ENCODE peak calls at places on chromosome 11, in eight cellular contexts. A is Right ventricle myocardium superior; O is left lung; F is activated naive CD8-positive, alpha-beta T cell treated with anti-CD3 and anti-CD28 coated beads, Interleukin-2, amount 50 U/mL, for 24 hours; E is GM12878; H is natural killer cell; U is mucosa of descending colon; S is foreskin keratinocyte. X is an unnamed sample.

GRCh38 chr11:59770869-59771268 is 15.7 kb downstream of the STX3 start:
- ATAC-seq in A (no peak), O (no peak), F (no peak), E (no peak), H (no peak), U (no peak), S (no peak), X (no peak)

GRCh38 chr11:66768088-66768521 is 39.1 kb upstream of the SPTBN2 start:
- ATAC-seq in A (no peak), O (peak), F (no peak), E (no peak), H (no peak), U (no peak), S (peak), X (no peak)

GRCh38 chr11:36312593-36312990 is 16.5 kb downstream of the PRR5L start:
- ATAC-seq in A (no peak), O (peak), F (peak), E (peak), H (no peak), U (peak), S (peak), X (peak)

GRCh38 chr11:33227578-33228261 is 29.5 kb upstream of the HIPK3 start:
- ATAC-seq in A (peak), O (peak), F (no peak), E (no peak), H (no peak), U (no peak), S (no peak), X (no peak)

GRCh38 chr11:1041471-1041870 is 5.0 kb upstream of the MUC6 start:
- ATAC-seq in A (no peak), O (no peak), F (no peak), E (no peak), H (no peak), U (peak), S (peak), X (no peak)

GRCh38 chr11:60870276-60870675 is 2.9 kb downstream of the ZP1 start:
- ATAC-seq in A (no peak), O (no peak), F (no peak), E (no peak), H (no peak), U (peak), S (peak), X (no peak)

GRCh38 chr11:18063131-18063530 is 17.1 kb upstream of the TPH1 start:
- ATAC-seq in A (no peak), O (no peak), F (no peak), E (no peak), H (no peak), U (peak), S (no peak), X (no peak)

GRCh38 chr11:122756417-122756816 is 81.9 kb upstream of the CRTAM start:
- ATAC-seq in A (peak), O (peak), F (peak), E (peak), H (peak), U (peak), S (no peak), X (peak)

GRCh38 chr11:79678780-79679468 is 238.1 kb upstream of the TENM4 start:
- ATAC-seq in A (no peak), O (no peak), F (no peak), E (no peak), H (no peak), U (no peak), S (no peak), X (no peak)

GRCh38 chr11:128505449-128506058 is 81.8 kb downstream of the ETS1 start:
- ATAC-seq in A (no peak), O (no peak), F (no peak), E (no peak), H (no peak), U (no peak), S (no peak), X (no peak)

GRCh38 chr11:125416993-125417935 is 78.8 kb downstream of the FEZ1 start:
- ATAC-seq in A (peak), O (no peak), F (no peak), E (no peak), H (no peak), U (no peak), S (no peak), X (no peak)

GRCh38 chr11:18408558-18409242 is 3.4 kb upstream of the LDHC start:
- ATAC-seq in A (no peak), O (no peak), F (peak), E (peak), H (no peak), U (peak), S (no peak), X (no peak)